ENCODE peak calls at places on chromosomes 13 and 19, in four cellular contexts. N is pancreas, G is heart left ventricle, L is esophagus squamous epithelium. F is an unnamed sample.
A peak's percentile ranks its signal among the peaks of the same experiment; 100 is the strongest.

GRCh38 chr13:112643759-112644459 is 45.9 kb upstream of the ATP11A start:
- DNase-seq in N (peak; percentile 89), G (no peak), L (no peak), F (no peak)

GRCh38 chr13:113063091-113063491 is 42.5 kb upstream of the F7 start:
- DNase-seq in N (peak; percentile 41), G (peak; percentile 56), L (no peak), F (no peak)

GRCh38 chr19:4144666-4145261 is 8.7 kb upstream of the CREB3L3 start:
- DNase-seq in N (no peak), G (no peak), L (no peak), F (no peak)

GRCh38 chr19:55301459-55302331 is 17.9 kb downstream of the BRSK1 start:
- DNase-seq in N (peak; percentile 98), G (peak; percentile 96), L (no peak), F (peak; percentile 67)

GRCh38 chr13:113545455-113545930 is 39.1 kb upstream of the TFDP1 start:
- DNase-seq in N (no peak), G (peak; percentile 41), L (no peak), F (peak; percentile 22)

GRCh38 chr19:14416743-14417214 is 2.4 kb downstream of the DDX39A start:
- DNase-seq in N (no peak), G (no peak), L (no peak), F (no peak)

GRCh38 chr19:58042709-58043340 is 9.0 kb downstream of the ZSCAN1 start:
- DNase-seq in N (no peak), G (no peak), L (no peak), F (no peak)

GRCh38 chr13:97125051-97125809 is 96.9 kb upstream of the MBNL2 start:
- DNase-seq in N (no peak), G (no peak), L (no peak), F (peak; percentile 77)

GRCh38 chr19:55433292-55433691 is 9.8 kb downstream of the SHISA7 start:
- DNase-seq in N (no peak), G (no peak), L (no peak), F (no peak)

GRCh38 chr19:3310711-3311110 is 55.7 kb upstream of the NFIC start:
- DNase-seq in N (no peak), G (no peak), L (no peak), F (no peak)

GRCh38 chr19:19271828-19272599 is 1.1 kb downstream of the TM6SF2 start:
- DNase-seq in N (no peak), G (no peak), L (no peak), F (no peak)

GRCh38 chr19:46951236-46951986 is 68.2 kb upstream of the NPAS1 start:
- DNase-seq in N (no peak), G (no peak), L (no peak), F (no peak)

GRCh38 chr13:101291216-101291615 is 125.1 kb downstream of the NALCN start:
- DNase-seq in N (no peak), G (no peak), L (no peak), F (no peak)

GRCh38 chr19:33624586-33625153 is 2.9 kb downstream of the CHST8 start:
- DNase-seq in N (no peak), G (no peak), L (no peak), F (no peak)

GRCh38 chr19:17346109-17346671 is 8.8 kb downstream of the GTPBP3 start:
- DNase-seq in N (peak; percentile 91), G (peak; percentile 88), L (no peak), F (peak; percentile 64)

GRCh38 chr13:83297591-83298305 is 584.5 kb downstream of the SLITRK1 start:
- DNase-seq in N (no peak), G (no peak), L (no peak), F (no peak)

GRCh38 chr19:55206664-55207500 is 2.4 kb downstream of the PTPRH start:
- DNase-seq in N (peak; percentile 91), G (peak; percentile 88), L (no peak), F (peak; percentile 91)

GRCh38 chr19:13951799-13952153 is 533 bp upstream of the DCAF15 start:
- DNase-seq in N (no peak), G (no peak), L (no peak), F (no peak)

GRCh38 chr13:93146584-93147292 is 79.9 kb upstream of the GPC6 start:
- DNase-seq in N (no peak), G (no peak), L (no peak), F (peak; percentile 93)

GRCh38 chr19:55406869-55407624 is 541 bp downstream of the UBE2S start:
- DNase-seq in N (peak; percentile 73), G (no peak), L (no peak), F (no peak)

GRCh38 chr13:99895428-99895998 is 76.1 kb downstream of the ZIC5 start:
- DNase-seq in N (no peak), G (no peak), L (no peak), F (no peak)

DNA sequence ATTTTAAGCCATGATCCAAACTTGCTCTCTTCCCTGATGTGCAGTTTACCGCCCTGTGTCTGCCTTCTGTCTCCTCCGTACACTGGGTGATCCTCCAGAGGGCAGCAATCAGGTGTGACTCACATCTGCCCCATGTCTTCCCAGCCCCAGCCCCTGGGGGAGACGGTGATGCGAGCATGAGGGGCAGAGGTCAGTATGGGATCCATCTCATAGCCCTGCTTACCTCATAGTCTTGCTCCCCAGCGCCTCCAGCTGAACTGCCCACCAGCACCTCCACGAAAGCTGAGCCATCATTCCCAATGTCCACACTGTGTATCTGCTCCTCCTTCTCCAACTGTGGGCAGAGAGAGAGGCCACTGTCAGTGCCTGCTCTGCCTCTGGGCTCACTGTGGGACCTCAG is 14.6 kb downstream of the XRCC1 start:
- DNase-seq in N (no peak), G (no peak), L (no peak), F (peak; percentile 49)
- TF ChIP-seq CTCF in N (no peak), G (no peak), L (no peak), F (peak; percentile 58)

GRCh38 chr13:86974251-86974994 is 696.7 kb upstream of the SLITRK5 start:
- DNase-seq in N (no peak), G (peak; percentile 42), L (no peak), F (no peak)

GRCh38 chr13:86976521-86977324 is 694.4 kb upstream of the SLITRK5 start:
- DNase-seq in N (no peak), G (no peak), L (no peak), F (no peak)

GRCh38 chr13:86974995-86975328 is 696.2 kb upstream of the SLITRK5 start:
- DNase-seq in N (no peak), G (no peak), L (no peak), F (no peak)
- TF ChIP-seq CTCF in N (no peak), G (no peak), L (no peak), F (peak; percentile 49)

GRCh38 chr19:30074096-30074495 is 132.1 kb downstream of the URI1 start:
- DNase-seq in N (peak; percentile 44), G (peak; percentile 12), L (no peak), F (no peak)

GRCh38 chr19:30076751-30077670 is 135.0 kb downstream of the URI1 start:
- DNase-seq in N (peak; percentile 41), G (peak; percentile 18), L (no peak), F (no peak)

GRCh38 chr19:30076101-30076551 is 134.1 kb downstream of the URI1 start:
- DNase-seq in N (peak; percentile 49), G (peak; percentile 31), L (no peak), F (no peak)

GRCh38 chr19:30073152-30074000 is 131.3 kb downstream of the URI1 start:
- DNase-seq in N (peak; percentile 23), G (peak; percentile 19), L (no peak), F (no peak)

GRCh38 chr19:30074741-30075460 is 132.9 kb downstream of the URI1 start:
- DNase-seq in N (peak; percentile 41), G (peak; percentile 34), L (no peak), F (no peak)
- TF ChIP-seq CTCF in N (no peak), G (no peak), L (no peak), F (no peak)

GRCh38 chr19:6414793-6415591 is 9.6 kb downstream of the KHSRP start:
- DNase-seq in N (no peak), G (no peak), L (no peak), F (no peak)

GRCh38 chr19:6418562-6418932 is 6.1 kb downstream of the KHSRP start:
- DNase-seq in N (no peak), G (no peak), L (no peak), F (no peak)

GRCh38 chr19:6415592-6416190 is 8.9 kb downstream of the KHSRP start:
- DNase-seq in N (no peak), G (no peak), L (no peak), F (no peak)

GRCh38 chr19:6416658-6417405 is 7.8 kb downstream of the KHSRP start:
- DNase-seq in N (no peak), G (no peak), L (no peak), F (no peak)

DNA sequence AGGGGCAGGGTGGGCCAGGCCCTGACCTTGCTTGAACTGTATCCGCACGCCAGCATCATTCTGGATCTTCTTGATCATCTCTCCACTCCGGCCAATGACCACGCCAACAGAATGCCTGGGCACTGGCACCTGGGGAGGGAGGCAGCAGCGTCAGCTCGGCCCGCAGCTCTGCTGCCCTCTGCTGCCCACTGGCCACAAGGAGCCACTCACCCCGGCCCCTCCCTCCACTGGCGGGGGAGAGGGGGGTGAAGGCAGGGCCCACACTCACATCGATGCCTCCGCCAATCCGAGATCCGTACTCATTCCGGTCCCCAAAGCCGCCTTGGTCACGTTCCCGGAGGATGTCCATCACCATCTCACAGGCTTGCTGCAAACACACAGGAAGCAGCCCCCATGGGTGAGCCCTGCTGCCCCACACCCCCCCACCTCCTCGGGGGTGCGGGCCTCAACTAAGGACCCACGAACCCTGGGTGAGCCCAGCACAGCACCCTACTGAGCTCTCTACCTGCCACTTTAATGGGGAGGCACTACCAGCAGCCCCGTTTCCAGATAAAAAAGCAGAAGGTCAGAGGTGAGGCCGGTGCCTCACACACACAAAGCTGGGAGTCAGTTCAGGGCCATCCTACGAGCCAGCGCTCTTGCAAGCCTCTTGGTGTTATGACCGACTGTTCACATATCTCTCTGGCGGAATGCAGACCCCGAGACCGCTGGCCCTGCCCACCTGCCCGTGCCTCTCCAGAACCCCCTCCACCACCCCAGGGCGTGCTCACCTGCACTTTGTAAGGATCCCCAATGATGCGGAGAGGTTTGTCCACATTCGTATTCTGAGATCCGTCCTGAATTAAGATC is 6.7 kb downstream of the KHSRP start:
- DNase-seq in N (no peak), G (no peak), L (no peak), F (no peak)
- TF ChIP-seq CTCF in N (no peak), G (peak; percentile 17), L (no peak), F (peak; percentile 69)

GRCh38 chr13:36841411-36841810 is 22.4 kb downstream of the RFXAP start:
- DNase-seq in N (no peak), G (no peak), L (no peak), F (no peak)
- TF ChIP-seq CTCF in N (no peak), G (no peak), L (no peak), F (no peak)

DNA sequence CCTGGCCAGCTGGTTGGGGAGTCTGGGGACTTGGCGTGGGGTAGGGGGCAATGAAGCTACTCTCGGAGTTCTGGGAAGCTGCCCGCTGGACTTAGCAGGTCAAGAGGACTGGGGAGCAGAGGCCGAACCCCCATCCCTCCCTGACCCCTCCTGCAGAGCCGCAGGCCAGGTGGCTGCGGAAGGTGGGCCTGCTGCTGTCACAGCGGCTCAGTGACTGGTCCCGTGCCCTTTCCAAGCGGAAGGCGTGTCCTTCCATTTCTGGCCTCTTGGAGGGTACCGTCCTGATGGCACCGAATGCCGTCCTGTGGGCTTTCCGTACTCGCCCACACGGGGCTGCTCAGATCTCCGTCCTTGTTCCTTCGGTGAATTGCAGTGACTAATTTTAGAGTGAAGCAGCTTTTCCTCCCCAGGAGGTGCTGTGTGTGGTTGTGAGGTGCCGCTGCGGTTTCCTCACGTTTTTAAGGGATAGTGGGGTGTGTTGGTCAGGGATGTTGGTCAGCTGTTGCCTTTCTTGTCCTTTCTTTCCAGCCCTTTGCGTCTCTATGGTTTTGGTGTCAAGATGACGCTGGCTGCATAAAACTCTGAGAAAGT is 20.8 kb downstream of the DOT1L start:
- DNase-seq in N (no peak), G (no peak), L (no peak), F (no peak)
- TF ChIP-seq CTCF in N (no peak), G (no peak), L (no peak), F (peak; percentile 14)

GRCh38 chr19:633068-633785 is at the start of gene POLRMT:
- DNase-seq in N (peak; percentile 98), G (peak; percentile 99), L (peak; percentile 89), F (peak; percentile 97)
- TF ChIP-seq CTCF in N (no peak), G (no peak), L (no peak), F (no peak)

F was measured in brain microvascular endothelial cell.